ENCODE peak calls at places on chromosomes 3 and 15, in five cellular contexts. K, W, B, R and G are unnamed samples.
A peak's percentile ranks its signal among the peaks of the same experiment; 100 is the strongest.

GRCh38 chr3:112647122-112647521 is 6.2 kb upstream of the CCDC80 start:
- DNase-seq in K (no peak), W (no peak), B (no peak), R (no peak), G (no peak)

GRCh38 chr3:126349071-126349470 is 8.1 kb downstream of the KLF15 start:
- DNase-seq in K (peak; percentile 1), W (no peak), B (no peak), R (peak; percentile 13), G (peak; percentile 3)

GRCh38 chr3:70108072-70108471 is 108.5 kb downstream of the SAMMSON start:
- DNase-seq in K (peak; percentile 44), W (no peak), B (no peak), R (no peak), G (peak; percentile 46)

GRCh38 chr3:112038863-112039262 is 4.3 kb downstream of the TMPRSS7 start:
- DNase-seq in K (no peak), W (no peak), B (no peak), R (no peak), G (no peak)

GRCh38 chr3:70231224-70231623 is 81.2 kb downstream of the MDFIC2 start:
- DNase-seq in K (no peak), W (no peak), B (no peak), R (no peak), G (no peak)

GRCh38 chr3:79558943-79559342 is 208.9 kb downstream of the ROBO1 start:
- DNase-seq in K (no peak), W (no peak), B (no peak), R (no peak), G (no peak)

GRCh38 chr15:69666921-69667811 is 214.5 kb downstream of the RPLP1 start:
- DNase-seq in K (no peak), W (no peak), B (no peak), R (no peak), G (no peak)

GRCh38 chr3:128553560-128553959 is 60.6 kb upstream of the GATA2 start:
- DNase-seq in K (no peak), W (no peak), B (no peak), R (no peak), G (no peak)

GRCh38 chr3:197203714-197204146 is 94.7 kb downstream of the DLG1 start:
- DNase-seq in K (no peak), W (no peak), B (no peak), R (no peak), G (no peak)

GRCh38 chr3:11363732-11364131 is 91.5 kb downstream of the ATG7 start:
- DNase-seq in K (no peak), W (no peak), B (no peak), R (no peak), G (no peak)

GRCh38 chr3:111837112-111837511 is 22.0 kb upstream of the PHLDB2 start:
- DNase-seq in K (no peak), W (no peak), B (no peak), R (no peak), G (no peak)

GRCh38 chr3:130658666-130659065 is 88.0 kb downstream of the PIK3R4 start:
- DNase-seq in K (no peak), W (no peak), B (peak; percentile 14), R (no peak), G (no peak)

GRCh38 chr15:53833134-53833624 is 73.7 kb upstream of the WDR72 start:
- DNase-seq in K (no peak), W (no peak), B (no peak), R (no peak), G (no peak)
- TF ChIP-seq CTCF in K (no peak), W (no peak), B (no peak), R (no peak), G (no peak)

DNA sequence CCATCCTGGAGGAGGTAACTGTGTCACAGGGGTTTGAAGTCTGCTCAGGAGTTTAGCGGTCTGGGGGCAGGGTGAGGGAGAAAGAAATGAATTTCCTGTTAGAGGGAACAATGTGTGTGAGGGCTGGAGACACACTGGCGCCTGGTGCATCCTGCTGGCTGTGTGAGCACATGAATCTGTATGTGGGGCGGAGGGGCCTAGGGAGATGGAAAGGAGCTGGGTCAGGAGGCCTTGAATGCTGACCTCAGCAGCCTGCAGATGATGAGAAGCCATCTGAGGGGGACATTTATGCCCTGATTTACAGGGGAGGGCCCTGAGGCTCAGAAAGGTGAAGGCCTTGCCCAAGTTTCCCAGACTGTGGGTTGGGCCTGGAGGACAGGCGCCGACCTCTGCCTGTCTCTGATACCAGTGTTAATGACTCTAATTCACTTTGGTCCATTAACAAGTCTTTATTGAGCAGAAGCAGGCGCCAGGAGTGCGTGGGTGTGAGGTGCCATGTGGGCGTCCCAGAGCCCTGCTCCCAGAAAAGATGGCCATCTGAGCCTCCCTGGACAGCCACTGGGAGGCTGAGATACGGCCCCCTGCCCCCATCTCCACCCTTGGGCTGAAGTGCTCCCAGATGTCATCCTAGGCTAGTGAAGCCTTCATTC is 34.8 kb downstream of the LINGO1 start:
- DNase-seq in K (no peak), W (no peak), B (no peak), R (no peak), G (no peak)
- TF ChIP-seq CTCF in K (no peak), W (no peak), B (no peak), R (no peak), G (no peak)

GRCh38 chr15:80450811-80451321 is 46.7 kb downstream of the ARNT2 start:
- DNase-seq in K (no peak), W (no peak), B (no peak), R (no peak), G (no peak)
- TF ChIP-seq CTCF in K (no peak), W (no peak), B (no peak), R (no peak), G (no peak)

GRCh38 chr3:12948891-12949711 is 107.7 kb upstream of the RPL32 start:
- DNase-seq in K (no peak), W (no peak), B (no peak), R (no peak), G (no peak)

GRCh38 chr3:12946661-12947316 is 105.4 kb upstream of the RPL32 start:
- DNase-seq in K (no peak), W (no peak), B (no peak), R (no peak), G (no peak)

GRCh38 chr3:12946134-12946533 is 104.8 kb upstream of the RPL32 start:
- DNase-seq in K (no peak), W (no peak), B (no peak), R (no peak), G (no peak)

GRCh38 chr3:12948371-12948770 is 107.0 kb upstream of the RPL32 start:
- DNase-seq in K (no peak), W (no peak), B (peak; percentile 33), R (no peak), G (no peak)

DNA sequence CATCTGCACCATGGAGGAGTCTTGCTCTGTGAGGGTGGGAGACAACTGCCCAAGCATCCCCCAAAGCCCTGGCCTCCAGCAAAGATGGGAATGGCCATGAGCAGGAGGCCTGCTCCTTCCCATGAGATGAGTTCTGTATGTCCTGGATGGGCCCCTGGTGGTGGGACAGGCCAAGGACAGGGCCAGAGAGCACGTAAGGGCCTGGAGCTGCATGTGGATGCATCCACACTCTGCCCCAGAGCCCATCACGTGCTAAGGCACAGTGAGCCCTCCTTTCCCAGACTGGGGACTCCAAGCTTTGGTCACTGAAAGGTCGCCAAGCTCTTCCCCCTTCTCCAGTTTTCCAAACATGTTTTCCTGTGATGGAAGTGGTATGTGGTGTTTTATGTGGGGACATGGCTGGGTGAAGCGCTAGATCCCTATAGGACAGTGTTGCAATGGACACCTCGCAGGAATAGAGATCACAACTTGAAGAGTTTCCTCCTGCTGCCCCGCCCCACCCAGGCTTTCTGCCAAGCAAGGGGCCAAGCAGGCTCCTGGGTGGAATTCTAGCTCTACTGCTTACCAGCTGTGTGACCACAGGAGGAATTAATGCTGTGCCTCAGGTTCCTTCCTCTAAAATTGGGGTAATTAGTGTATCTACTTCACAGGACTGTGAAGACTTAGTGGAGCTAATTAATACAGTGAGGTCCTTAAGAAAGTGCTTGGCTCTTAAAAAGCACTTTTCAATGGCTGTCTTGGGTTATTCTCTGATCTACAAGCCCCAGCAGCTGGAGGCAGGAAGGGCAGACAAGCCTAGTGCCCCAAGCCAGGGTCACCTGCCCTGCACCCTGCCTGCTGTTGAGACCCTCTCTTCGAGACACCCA is 106.4 kb upstream of the RPL32 start:
- DNase-seq in K (no peak), W (no peak), B (peak; percentile 31), R (no peak), G (no peak)
- TF ChIP-seq CTCF in K (no peak), W (no peak), B (no peak), R (no peak), G (peak; percentile 43)

GRCh38 chr15:36844453-36845094 is 255.8 kb downstream of the MEIS2 start:
- DNase-seq in K (no peak), W (no peak), B (no peak), R (no peak), G (no peak)
- TF ChIP-seq CTCF in K (no peak), W (no peak), B (peak; percentile 11), R (no peak), G (no peak)

GRCh38 chr3:110413291-110413690 is 658.3 kb upstream of the NECTIN3 start:
- DNase-seq in K (no peak), W (no peak), B (no peak), R (no peak), G (no peak)
- TF ChIP-seq CTCF in K (no peak), W (no peak), B (no peak), R (no peak), G (no peak)

GRCh38 chr15:96028620-96029019 is 301.9 kb upstream of the NR2F2 start:
- DNase-seq in K (no peak), W (no peak), B (no peak), R (no peak), G (no peak)
- TF ChIP-seq CTCF in K (no peak), W (no peak), B (no peak), R (no peak), G (no peak)